ENCODE peak calls at places on chromosomes 16 and 17, in six cellular contexts. H is lower leg skin; P is uterus; V is A549; S is activated T-helper 1 cell treated with anti-CD3 and anti-CD28 coated beads, Interleukin-12 subunit alpha, Interleukin-12 subunit beta, Interleukin-2, Interleukin-4 antibody, amounts not matched to agents 30 ng/mL and 10 ng/mL and 1 ng/mL, durations not matched to agents 14 hours and 24 hours and 36 hours; T is cardiac fibroblast. D is an unnamed sample.

GRCh38 chr17:40363480-40363838 is 1.1 kb downstream of the GJD3 start:
- DNase-seq in H (no peak), P (no peak), V (no peak), S (no peak), T (peak; percentile 48), D (no peak)

GRCh38 chr17:15954222-15954621 is 9.3 kb downstream of the ADORA2B start:
- DNase-seq in H (no peak), P (no peak), V (peak; percentile 47), S (no peak), T (peak; percentile 88), D (peak; percentile 51)

GRCh38 chr17:64343833-64344637 is 46.6 kb downstream of the PECAM1 start:
- DNase-seq in H (peak; percentile 66), P (peak; percentile 48), V (peak; percentile 28), S (peak; percentile 16), T (peak; percentile 99), D (no peak)

GRCh38 chr17:51820252-51820651 is 338.3 kb downstream of the CA10 start:
- DNase-seq in H (no peak), P (no peak), V (no peak), S (no peak), T (no peak), D (no peak)

GRCh38 chr17:51059781-51060180 is 60.9 kb downstream of the SPAG9 start:
- DNase-seq in H (no peak), P (no peak), V (no peak), S (no peak), T (peak; percentile 66), D (no peak)

GRCh38 chr16:87203060-87203656 is 114.0 kb downstream of the C16orf95 start:
- DNase-seq in H (no peak), P (peak; percentile 25), V (peak; percentile 91), S (peak; percentile 36), T (peak; percentile 89), D (no peak)

GRCh38 chr16:4081577-4082021 is 34.6 kb downstream of the ADCY9 start:
- DNase-seq in H (no peak), P (no peak), V (no peak), S (no peak), T (no peak), D (no peak)

GRCh38 chr17:74585711-74586110 is 6.4 kb downstream of the CD300LD start:
- DNase-seq in H (no peak), P (no peak), V (no peak), S (no peak), T (no peak), D (no peak)

GRCh38 chr16:70681382-70682238 is 4.2 kb downstream of the MTSS2 start:
- DNase-seq in H (no peak), P (no peak), V (no peak), S (no peak), T (no peak), D (no peak)

GRCh38 chr17:66200685-66201092 is 8.8 kb upstream of the CEP112 start:
- DNase-seq in H (peak; percentile 17), P (no peak), V (peak; percentile 77), S (peak; percentile 14), T (peak; percentile 82), D (no peak)

GRCh38 chr16:708019-708418 is 2.4 kb upstream of the FBXL16 start:
- DNase-seq in H (no peak), P (no peak), V (no peak), S (no peak), T (no peak), D (no peak)

GRCh38 chr16:12017583-12017982 is 41.0 kb downstream of the SNX29 start:
- DNase-seq in H (no peak), P (no peak), V (no peak), S (no peak), T (no peak), D (peak; percentile 60)